ENCODE peak calls at places on chromosomes 6 and 20, in six cellular contexts. One of them, this sample, is unnamed.

GRCh38 chr6:83838727-83839126 is 14.4 kb upstream of the RIPPLY2 start:
- DNase-seq in HFFc6: no peak
- DNase-seq in fibroblast of pulmonary artery: no peak
- DNase-seq in fibroblast of mammary gland: no peak
- DNase-seq in WERI-Rb-1: no peak
- DNase-seq in HFF-Myc: no peak
- DNase-seq in this sample: peak

GRCh38 chr20:6756961-6757595 is 10.4 kb upstream of the BMP2 start:
- DNase-seq in HFFc6: no peak
- DNase-seq in fibroblast of pulmonary artery: no peak
- DNase-seq in fibroblast of mammary gland: no peak
- DNase-seq in WERI-Rb-1: no peak
- DNase-seq in HFF-Myc: no peak
- DNase-seq in this sample: no peak

GRCh38 chr6:168619560-168620314 is 178.8 kb downstream of the SMOC2 start:
- DNase-seq in HFFc6: no peak
- DNase-seq in fibroblast of pulmonary artery: no peak
- DNase-seq in fibroblast of mammary gland: no peak
- DNase-seq in WERI-Rb-1: no peak
- DNase-seq in HFF-Myc: no peak
- DNase-seq in this sample: no peak

GRCh38 chr20:45283529-45284065 is 23.0 kb upstream of the RBPJL start:
- DNase-seq in HFFc6: no peak
- DNase-seq in fibroblast of pulmonary artery: no peak
- DNase-seq in fibroblast of mammary gland: peak
- DNase-seq in WERI-Rb-1: no peak
- DNase-seq in HFF-Myc: no peak
- DNase-seq in this sample: peak

GRCh38 chr6:6008648-6009421 is 2.1 kb upstream of the NRN1 start:
- DNase-seq in HFFc6: peak
- DNase-seq in fibroblast of pulmonary artery: no peak
- DNase-seq in fibroblast of mammary gland: peak
- DNase-seq in WERI-Rb-1: peak
- DNase-seq in HFF-Myc: no peak
- DNase-seq in this sample: peak

GRCh38 chr6:106894978-106895702 is 79.4 kb downstream of the CD24 start:
- DNase-seq in HFFc6: no peak
- DNase-seq in fibroblast of pulmonary artery: peak
- DNase-seq in fibroblast of mammary gland: peak
- DNase-seq in WERI-Rb-1: no peak
- DNase-seq in HFF-Myc: peak
- DNase-seq in this sample: no peak

GRCh38 chr6:169225131-169225576 is 28.5 kb downstream of the THBS2 start:
- DNase-seq in HFFc6: no peak
- DNase-seq in fibroblast of pulmonary artery: no peak
- DNase-seq in fibroblast of mammary gland: no peak
- DNase-seq in WERI-Rb-1: no peak
- DNase-seq in HFF-Myc: no peak
- DNase-seq in this sample: no peak

GRCh38 chr6:104603108-104603745 is 256.5 kb downstream of the HACE1 start:
- DNase-seq in HFFc6: no peak
- DNase-seq in fibroblast of pulmonary artery: no peak
- DNase-seq in fibroblast of mammary gland: no peak
- DNase-seq in WERI-Rb-1: no peak
- DNase-seq in HFF-Myc: no peak
- DNase-seq in this sample: no peak

GRCh38 chr6:29679962-29680361 is 990 bp downstream of the ZFP57 start:
- DNase-seq in HFFc6: no peak
- DNase-seq in fibroblast of pulmonary artery: no peak
- DNase-seq in fibroblast of mammary gland: no peak
- DNase-seq in WERI-Rb-1: no peak
- DNase-seq in HFF-Myc: no peak
- DNase-seq in this sample: no peak

GRCh38 chr6:148538251-148539190 is 195.9 kb downstream of the SASH1 start:
- DNase-seq in HFFc6: peak
- DNase-seq in fibroblast of pulmonary artery: peak
- DNase-seq in fibroblast of mammary gland: peak
- DNase-seq in WERI-Rb-1: no peak
- DNase-seq in HFF-Myc: no peak
- DNase-seq in this sample: peak

GRCh38 chr6:101117397-101118185 is 236.5 kb upstream of the ASCC3 start:
- DNase-seq in HFFc6: no peak
- DNase-seq in fibroblast of pulmonary artery: no peak
- DNase-seq in fibroblast of mammary gland: no peak
- DNase-seq in WERI-Rb-1: no peak
- DNase-seq in HFF-Myc: no peak
- DNase-seq in this sample: no peak

GRCh38 chr6:10425177-10425972 is 10.5 kb upstream of the TFAP2A start:
- DNase-seq in HFFc6: no peak
- DNase-seq in fibroblast of pulmonary artery: no peak
- DNase-seq in fibroblast of mammary gland: no peak
- DNase-seq in WERI-Rb-1: no peak
- DNase-seq in HFF-Myc: no peak
- DNase-seq in this sample: no peak

GRCh38 chr20:11849976-11850670 is 67.6 kb upstream of the BTBD3 start:
- DNase-seq in HFFc6: peak
- DNase-seq in fibroblast of pulmonary artery: peak
- DNase-seq in fibroblast of mammary gland: peak
- DNase-seq in WERI-Rb-1: peak
- DNase-seq in HFF-Myc: no peak
- DNase-seq in this sample: peak

GRCh38 chr6:29763491-29764289 is 40.5 kb downstream of the HLA-F start:
- DNase-seq in HFFc6: peak
- DNase-seq in fibroblast of pulmonary artery: peak
- DNase-seq in fibroblast of mammary gland: peak
- DNase-seq in WERI-Rb-1: no peak
- DNase-seq in HFF-Myc: peak
- DNase-seq in this sample: peak

GRCh38 chr6:150250826-150251225 is 108.0 kb downstream of the PPP1R14C start:
- DNase-seq in HFFc6: peak
- DNase-seq in fibroblast of pulmonary artery: peak
- DNase-seq in fibroblast of mammary gland: peak
- DNase-seq in WERI-Rb-1: no peak
- DNase-seq in HFF-Myc: peak
- DNase-seq in this sample: peak

GRCh38 chr20:41003143-41003932 is 25.3 kb upstream of the TOP1 start:
- DNase-seq in HFFc6: peak
- DNase-seq in fibroblast of pulmonary artery: peak
- DNase-seq in fibroblast of mammary gland: peak
- DNase-seq in WERI-Rb-1: no peak
- DNase-seq in HFF-Myc: peak
- DNase-seq in this sample: peak

GRCh38 chr6:116557863-116558262 is 4.3 kb downstream of the CALHM4 start:
- DNase-seq in HFFc6: peak
- DNase-seq in fibroblast of pulmonary artery: peak
- DNase-seq in fibroblast of mammary gland: peak
- DNase-seq in WERI-Rb-1: no peak
- DNase-seq in HFF-Myc: peak
- DNase-seq in this sample: peak

DNA sequence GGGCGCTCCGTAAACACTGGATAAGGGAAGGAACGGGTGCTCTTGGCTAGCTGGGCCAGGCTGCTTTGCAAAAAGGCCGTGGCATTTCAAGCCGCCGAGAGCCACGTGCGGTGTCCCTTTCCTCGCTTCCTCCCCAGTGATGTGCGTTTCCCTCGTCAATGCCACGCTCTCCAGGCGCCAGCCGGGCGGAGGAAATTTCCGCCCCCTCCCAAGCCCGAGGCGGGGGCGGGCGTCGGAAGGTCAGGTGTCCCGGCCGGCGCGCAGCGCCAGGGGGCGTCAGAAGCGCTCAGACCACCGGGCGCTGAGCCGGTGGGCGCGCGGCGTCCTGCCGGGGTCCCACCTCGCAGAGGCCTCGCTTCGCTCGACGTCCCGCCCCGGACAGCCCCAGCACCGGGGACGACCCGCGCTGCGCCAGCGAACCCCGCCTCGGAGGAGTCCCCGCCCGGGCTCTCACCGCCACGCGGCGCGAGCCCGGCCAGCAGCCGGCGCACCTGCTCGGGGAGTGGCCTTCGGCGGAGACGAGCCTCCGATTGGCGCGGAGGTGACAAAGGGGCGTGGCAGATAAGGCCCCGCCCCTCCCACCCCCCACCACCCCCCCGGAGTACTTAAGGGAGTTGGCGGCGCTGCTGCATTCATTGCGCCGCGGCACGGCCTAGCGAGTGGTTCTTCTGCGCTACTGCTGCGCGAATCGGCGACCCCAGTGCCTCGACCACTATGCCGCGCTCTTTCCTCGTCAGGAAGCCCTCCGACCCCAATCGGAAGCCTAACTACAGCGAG is at the start of gene SNAI1:
- DNase-seq in HFFc6: peak
- DNase-seq in fibroblast of pulmonary artery: peak
- DNase-seq in fibroblast of mammary gland: peak
- DNase-seq in WERI-Rb-1: peak
- DNase-seq in HFF-Myc: no peak
- DNase-seq in this sample: peak
- TF ChIP-seq CTCF in HFFc6: peak
- TF ChIP-seq CTCF in fibroblast of pulmonary artery: peak
- TF ChIP-seq CTCF in fibroblast of mammary gland: no peak
- TF ChIP-seq CTCF in WERI-Rb-1: peak
- TF ChIP-seq CTCF in HFF-Myc: peak
- TF ChIP-seq CTCF in this sample: peak

GRCh38 chr6:39902786-39903465 is 31.3 kb downstream of the MOCS1 start:
- DNase-seq in HFFc6: no peak
- DNase-seq in fibroblast of pulmonary artery: no peak
- DNase-seq in fibroblast of mammary gland: no peak
- DNase-seq in WERI-Rb-1: peak
- DNase-seq in HFF-Myc: no peak
- DNase-seq in this sample: no peak
- TF ChIP-seq CTCF in HFFc6: peak
- TF ChIP-seq CTCF in fibroblast of pulmonary artery: no peak
- TF ChIP-seq CTCF in fibroblast of mammary gland: no peak
- TF ChIP-seq CTCF in WERI-Rb-1: peak
- TF ChIP-seq CTCF in HFF-Myc: no peak
- TF ChIP-seq CTCF in this sample: no peak

DNA sequence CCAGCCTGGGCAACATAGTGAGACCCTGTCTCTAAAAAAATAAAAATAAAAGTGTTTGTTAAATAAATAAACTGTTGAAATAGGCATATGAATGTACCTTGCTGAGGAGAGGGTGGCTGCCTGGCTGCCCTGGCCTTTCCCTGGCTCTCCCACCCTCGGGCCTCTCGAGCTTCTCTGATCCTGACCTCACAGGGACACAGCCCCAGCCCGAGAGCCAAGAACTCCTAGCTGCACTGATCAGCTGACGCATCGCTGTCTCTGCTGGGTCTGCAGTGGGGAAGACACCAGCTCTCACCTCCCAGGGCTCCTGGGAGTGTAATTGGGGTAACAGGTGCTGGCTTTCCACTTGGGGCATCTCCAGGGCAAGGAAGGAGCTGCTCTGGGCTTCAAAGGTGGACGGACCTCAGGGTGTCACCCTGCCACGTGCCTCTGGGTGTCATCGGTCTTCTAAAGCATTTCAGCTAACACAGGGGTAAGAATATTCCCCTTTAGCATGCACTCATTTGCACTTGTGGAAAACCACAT is 6.9 kb downstream of the TCF15 start:
- DNase-seq in HFFc6: no peak
- DNase-seq in fibroblast of pulmonary artery: no peak
- DNase-seq in fibroblast of mammary gland: no peak
- DNase-seq in WERI-Rb-1: no peak
- DNase-seq in HFF-Myc: no peak
- DNase-seq in this sample: no peak
- TF ChIP-seq CTCF in HFFc6: no peak
- TF ChIP-seq CTCF in fibroblast of pulmonary artery: no peak
- TF ChIP-seq CTCF in fibroblast of mammary gland: no peak
- TF ChIP-seq CTCF in WERI-Rb-1: peak
- TF ChIP-seq CTCF in HFF-Myc: no peak
- TF ChIP-seq CTCF in this sample: no peak

DNA sequence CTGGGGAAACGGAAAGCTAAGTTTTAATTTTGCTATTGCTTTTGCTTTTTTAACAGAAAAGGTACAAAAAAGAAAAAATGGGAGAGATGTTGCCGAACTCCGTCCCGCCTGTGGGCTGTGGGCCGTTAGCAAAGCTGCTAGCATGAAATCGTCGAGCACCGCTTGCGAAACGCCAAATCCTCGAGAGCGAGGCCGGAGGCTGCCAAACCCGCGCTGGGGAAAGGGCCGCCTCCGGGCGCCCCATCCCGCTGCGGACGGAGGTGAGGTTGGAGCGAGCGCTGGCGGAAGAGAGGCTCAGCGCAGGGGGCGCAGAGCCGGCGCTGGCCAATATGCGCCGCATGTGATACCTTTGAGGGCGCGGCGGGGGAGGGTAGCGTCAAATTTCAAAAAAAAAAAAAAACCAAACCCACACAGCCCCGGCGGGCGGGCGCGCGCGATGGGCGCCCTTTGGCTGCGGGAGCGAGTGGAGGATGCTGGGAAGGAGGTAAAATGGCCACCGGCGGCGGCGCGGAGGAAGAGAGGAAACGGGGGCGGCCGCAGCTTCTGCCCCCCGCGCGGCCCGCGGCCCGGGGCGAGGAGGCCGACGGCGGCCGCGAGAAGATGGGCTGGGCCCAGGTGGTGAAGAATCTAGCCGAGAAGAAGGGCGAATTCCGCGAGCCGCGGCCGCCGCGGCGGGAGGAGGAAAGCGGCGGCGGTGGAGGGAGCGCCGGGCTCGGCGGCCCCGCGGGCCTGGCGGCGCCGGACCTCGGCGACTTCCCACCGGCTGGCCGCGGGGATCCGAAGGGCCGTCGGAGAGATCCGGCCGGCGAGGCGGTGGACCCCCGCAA is at the start of gene ZCCHC3:
- DNase-seq in HFFc6: peak
- DNase-seq in fibroblast of pulmonary artery: peak
- DNase-seq in fibroblast of mammary gland: peak
- DNase-seq in WERI-Rb-1: peak
- DNase-seq in HFF-Myc: peak
- DNase-seq in this sample: peak
- TF ChIP-seq CTCF in HFFc6: peak
- TF ChIP-seq CTCF in fibroblast of pulmonary artery: no peak
- TF ChIP-seq CTCF in fibroblast of mammary gland: no peak
- TF ChIP-seq CTCF in WERI-Rb-1: no peak
- TF ChIP-seq CTCF in HFF-Myc: no peak
- TF ChIP-seq CTCF in this sample: no peak

GRCh38 chr20:53181866-53182376 is 209.8 kb downstream of the TSHZ2 start:
- DNase-seq in HFFc6: no peak
- DNase-seq in fibroblast of pulmonary artery: no peak
- DNase-seq in fibroblast of mammary gland: no peak
- DNase-seq in WERI-Rb-1: no peak
- DNase-seq in HFF-Myc: no peak
- DNase-seq in this sample: no peak

GRCh38 chr20:53190225-53190624 is 218.1 kb downstream of the TSHZ2 start:
- DNase-seq in HFFc6: no peak
- DNase-seq in fibroblast of pulmonary artery: no peak
- DNase-seq in fibroblast of mammary gland: no peak
- DNase-seq in WERI-Rb-1: no peak
- DNase-seq in HFF-Myc: no peak
- DNase-seq in this sample: no peak

GRCh38 chr20:53183181-53183580 is 211.0 kb downstream of the TSHZ2 start:
- DNase-seq in HFFc6: no peak
- DNase-seq in fibroblast of pulmonary artery: no peak
- DNase-seq in fibroblast of mammary gland: no peak
- DNase-seq in WERI-Rb-1: no peak
- DNase-seq in HFF-Myc: no peak
- DNase-seq in this sample: no peak

GRCh38 chr20:53187402-53187801 is 215.2 kb downstream of the TSHZ2 start:
- DNase-seq in HFFc6: no peak
- DNase-seq in fibroblast of pulmonary artery: no peak
- DNase-seq in fibroblast of mammary gland: no peak
- DNase-seq in WERI-Rb-1: no peak
- DNase-seq in HFF-Myc: no peak
- DNase-seq in this sample: no peak

GRCh38 chr20:53186630-53187029 is 214.5 kb downstream of the TSHZ2 start:
- DNase-seq in HFFc6: no peak
- DNase-seq in fibroblast of pulmonary artery: no peak
- DNase-seq in fibroblast of mammary gland: no peak
- DNase-seq in WERI-Rb-1: no peak
- DNase-seq in HFF-Myc: no peak
- DNase-seq in this sample: no peak
- TF ChIP-seq CTCF in HFFc6: no peak
- TF ChIP-seq CTCF in fibroblast of pulmonary artery: no peak
- TF ChIP-seq CTCF in fibroblast of mammary gland: no peak
- TF ChIP-seq CTCF in WERI-Rb-1: no peak
- TF ChIP-seq CTCF in HFF-Myc: no peak
- TF ChIP-seq CTCF in this sample: no peak